ENCODE peak calls at places on chromosomes 2 and 18, in six cellular contexts. One of them, this sample, is unnamed.

GRCh38 chr2:158187908-158188307 is 86.2 kb downstream of the UPP2 start:
- DNase-seq in dorsolateral prefrontal cortex: no peak
- DNase-seq in caudate nucleus: no peak
- DNase-seq in activated CD4-positive, CD25-positive, alpha-beta regulatory T cell treated with anti-CD3 and anti-CD28 coated beads, Interleukin-2, amount 50 U/mL, for 16 hours: no peak
- DNase-seq in SIG-M5: no peak
- DNase-seq in RKO: no peak
- DNase-seq in this sample: no peak

GRCh38 chr2:160650196-160651108 is 156.8 kb upstream of the RBMS1 start:
- DNase-seq in dorsolateral prefrontal cortex: no peak
- DNase-seq in caudate nucleus: no peak
- DNase-seq in activated CD4-positive, CD25-positive, alpha-beta regulatory T cell treated with anti-CD3 and anti-CD28 coated beads, Interleukin-2, amount 50 U/mL, for 16 hours: no peak
- DNase-seq in SIG-M5: peak; percentile 14
- DNase-seq in RKO: no peak
- DNase-seq in this sample: no peak

GRCh38 chr2:202339052-202339870 is 36.9 kb upstream of the BMPR2 start:
- DNase-seq in dorsolateral prefrontal cortex: no peak
- DNase-seq in caudate nucleus: no peak
- DNase-seq in activated CD4-positive, CD25-positive, alpha-beta regulatory T cell treated with anti-CD3 and anti-CD28 coated beads, Interleukin-2, amount 50 U/mL, for 16 hours: no peak
- DNase-seq in SIG-M5: no peak
- DNase-seq in RKO: peak; percentile 46
- DNase-seq in this sample: no peak

GRCh38 chr18:32040936-32041335 is 22.3 kb downstream of the RNF125 start:
- DNase-seq in dorsolateral prefrontal cortex: no peak
- DNase-seq in caudate nucleus: no peak
- DNase-seq in activated CD4-positive, CD25-positive, alpha-beta regulatory T cell treated with anti-CD3 and anti-CD28 coated beads, Interleukin-2, amount 50 U/mL, for 16 hours: no peak
- DNase-seq in SIG-M5: no peak
- DNase-seq in RKO: no peak
- DNase-seq in this sample: no peak

GRCh38 chr18:48695671-48696070 is 156.8 kb downstream of the CTIF start:
- DNase-seq in dorsolateral prefrontal cortex: no peak
- DNase-seq in caudate nucleus: no peak
- DNase-seq in activated CD4-positive, CD25-positive, alpha-beta regulatory T cell treated with anti-CD3 and anti-CD28 coated beads, Interleukin-2, amount 50 U/mL, for 16 hours: no peak
- DNase-seq in SIG-M5: no peak
- DNase-seq in RKO: no peak
- DNase-seq in this sample: no peak

GRCh38 chr18:63237486-63237885 is 82.1 kb downstream of the BCL2 start:
- DNase-seq in dorsolateral prefrontal cortex: no peak
- DNase-seq in caudate nucleus: no peak
- DNase-seq in activated CD4-positive, CD25-positive, alpha-beta regulatory T cell treated with anti-CD3 and anti-CD28 coated beads, Interleukin-2, amount 50 U/mL, for 16 hours: no peak
- DNase-seq in SIG-M5: no peak
- DNase-seq in RKO: no peak
- DNase-seq in this sample: no peak

GRCh38 chr2:239223330-239224248 is 177.2 kb downstream of the HDAC4 start:
- DNase-seq in dorsolateral prefrontal cortex: peak; percentile 82
- DNase-seq in caudate nucleus: peak; percentile 54
- DNase-seq in activated CD4-positive, CD25-positive, alpha-beta regulatory T cell treated with anti-CD3 and anti-CD28 coated beads, Interleukin-2, amount 50 U/mL, for 16 hours: no peak
- DNase-seq in SIG-M5: no peak
- DNase-seq in RKO: no peak
- DNase-seq in this sample: peak; percentile 62

GRCh38 chr2:195445639-195446038 is 211.4 kb upstream of the SLC39A10 start:
- DNase-seq in dorsolateral prefrontal cortex: no peak
- DNase-seq in caudate nucleus: no peak
- DNase-seq in activated CD4-positive, CD25-positive, alpha-beta regulatory T cell treated with anti-CD3 and anti-CD28 coated beads, Interleukin-2, amount 50 U/mL, for 16 hours: no peak
- DNase-seq in SIG-M5: no peak
- DNase-seq in RKO: no peak
- DNase-seq in this sample: no peak

GRCh38 chr2:72813841-72814240 is 12.0 kb downstream of the EXOC6B start:
- DNase-seq in dorsolateral prefrontal cortex: no peak
- DNase-seq in caudate nucleus: no peak
- DNase-seq in activated CD4-positive, CD25-positive, alpha-beta regulatory T cell treated with anti-CD3 and anti-CD28 coated beads, Interleukin-2, amount 50 U/mL, for 16 hours: no peak
- DNase-seq in SIG-M5: no peak
- DNase-seq in RKO: no peak
- DNase-seq in this sample: no peak

GRCh38 chr2:74821177-74822124 is 12.5 kb upstream of the HK2 start:
- DNase-seq in dorsolateral prefrontal cortex: no peak
- DNase-seq in caudate nucleus: no peak
- DNase-seq in activated CD4-positive, CD25-positive, alpha-beta regulatory T cell treated with anti-CD3 and anti-CD28 coated beads, Interleukin-2, amount 50 U/mL, for 16 hours: no peak
- DNase-seq in SIG-M5: no peak
- DNase-seq in RKO: peak; percentile 49
- DNase-seq in this sample: no peak

GRCh38 chr2:110804915-110805314 is 72.5 kb downstream of the ACOXL start:
- DNase-seq in dorsolateral prefrontal cortex: no peak
- DNase-seq in caudate nucleus: no peak
- DNase-seq in activated CD4-positive, CD25-positive, alpha-beta regulatory T cell treated with anti-CD3 and anti-CD28 coated beads, Interleukin-2, amount 50 U/mL, for 16 hours: peak; percentile 28
- DNase-seq in SIG-M5: no peak
- DNase-seq in RKO: no peak
- DNase-seq in this sample: no peak

GRCh38 chr2:133317161-133317560 is 251.1 kb downstream of the NCKAP5 start:
- DNase-seq in dorsolateral prefrontal cortex: no peak
- DNase-seq in caudate nucleus: no peak
- DNase-seq in activated CD4-positive, CD25-positive, alpha-beta regulatory T cell treated with anti-CD3 and anti-CD28 coated beads, Interleukin-2, amount 50 U/mL, for 16 hours: no peak
- DNase-seq in SIG-M5: no peak
- DNase-seq in RKO: no peak
- DNase-seq in this sample: no peak

GRCh38 chr2:206858972-206859739 is 80.2 kb upstream of the CPO start:
- DNase-seq in dorsolateral prefrontal cortex: no peak
- DNase-seq in caudate nucleus: no peak
- DNase-seq in activated CD4-positive, CD25-positive, alpha-beta regulatory T cell treated with anti-CD3 and anti-CD28 coated beads, Interleukin-2, amount 50 U/mL, for 16 hours: no peak
- DNase-seq in SIG-M5: no peak
- DNase-seq in RKO: no peak
- DNase-seq in this sample: no peak

GRCh38 chr2:23637011-23637778 is 252.2 kb downstream of the KLHL29 start:
- DNase-seq in dorsolateral prefrontal cortex: no peak
- DNase-seq in caudate nucleus: no peak
- DNase-seq in activated CD4-positive, CD25-positive, alpha-beta regulatory T cell treated with anti-CD3 and anti-CD28 coated beads, Interleukin-2, amount 50 U/mL, for 16 hours: no peak
- DNase-seq in SIG-M5: no peak
- DNase-seq in RKO: no peak
- DNase-seq in this sample: no peak

This sample was measured in occipital lobe.